ENCODE peak calls at places on chromosomes 13 and 19, in four cellular contexts. X, J, M and C are unnamed samples.

GRCh38 chr19:1258707-1259205 is 10.4 kb downstream of the MIDN start:
- DNase-seq in X (no peak), M (no peak), J (no peak), C (no peak)

GRCh38 chr19:1245884-1246816 is 2.2 kb upstream of the MIDN start:
- DNase-seq in M (no peak), J (no peak), X (no peak), C (peak)

GRCh38 chr19:46133777-46134231 is 9.3 kb upstream of the IGFL3 start:
- DNase-seq in M (no peak), X (no peak), J (no peak), C (no peak)

GRCh38 chr19:50384685-50385535 is 763 bp downstream of the POLD1 start:
- DNase-seq in X (no peak), J (no peak), M (no peak), C (no peak)

GRCh38 chr19:10226376-10227214 is 4.5 kb downstream of the S1PR2 start:
- DNase-seq in J (no peak), X (no peak), M (no peak), C (peak)

GRCh38 chr19:2711175-2711936 is 8.9 kb upstream of the GNG7 start:
- DNase-seq in M (no peak), X (no peak), J (no peak), C (no peak)

GRCh38 chr19:16363133-16363851 is 38.7 kb downstream of the KLF2 start:
- DNase-seq in M (no peak), J (no peak), X (no peak), C (no peak)

GRCh38 chr13:111278711-111279110 is 41.7 kb upstream of the TEX29 start:
- DNase-seq in J (no peak), M (no peak), X (no peak), C (no peak)

GRCh38 chr19:27774337-27774736 is 1438.6 kb downstream of the UQCRFS1 start:
- DNase-seq in M (no peak), J (no peak), X (no peak), C (no peak)

GRCh38 chr13:65584126-65584525 is 1646.0 kb downstream of the PCDH9 start:
- DNase-seq in J (no peak), X (no peak), M (no peak), C (no peak)

GRCh38 chr19:46719629-46720515 is 3.0 kb upstream of the PRKD2 start:
- DNase-seq in X (no peak), M (no peak), J (no peak), C (no peak)

GRCh38 chr19:36099166-36099785 is 11.7 kb upstream of the OVOL3 start:
- DNase-seq in M (no peak), J (no peak), X (no peak), C (no peak)

GRCh38 chr13:52169839-52170238 is 10.4 kb upstream of the NEK3 start:
- DNase-seq in M (no peak), J (no peak), X (no peak), C (no peak)

GRCh38 chr13:97359181-97360057 is 74.5 kb upstream of the RAP2A start:
- DNase-seq in J (no peak), X (peak), M (peak), C (peak)

GRCh38 chr19:19040417-19040816 is 7.0 kb downstream of the ARMC6 start:
- DNase-seq in J (no peak), X (no peak), M (no peak), C (no peak)

GRCh38 chr19:58229255-58229639 is 533 bp downstream of the ZNF544 start:
- DNase-seq in M (peak), J (no peak), X (no peak), C (peak)

GRCh38 chr19:33377586-33378475 is 4.3 kb downstream of the CEBPG start:
- DNase-seq in J (no peak), X (no peak), M (no peak), C (no peak)

GRCh38 chr19:10961763-10962536 is 1.1 kb downstream of the SMARCA4 start:
- DNase-seq in M (no peak), X (no peak), J (no peak), C (no peak)

GRCh38 chr19:8569066-8569761 is 8.0 kb downstream of the MYO1F start:
- DNase-seq in X (no peak), M (no peak), J (no peak), C (no peak)

GRCh38 chr13:95075506-95075905 is 225.7 kb downstream of the ABCC4 start:
- DNase-seq in M (no peak), X (no peak), J (no peak), C (no peak)

GRCh38 chr13:91111476-91112190 is 235.9 kb upstream of the MIR17HG start:
- DNase-seq in M (no peak), J (no peak), X (no peak), C (no peak)

GRCh38 chr19:56476671-56477428 is at the start of gene ZNF667:
- DNase-seq in J (no peak), M (peak), X (peak), C (peak)

GRCh38 chr19:49929121-49929610 is at the start of the genes ATF5 and NUP62:
- DNase-seq in M (peak), X (peak), J (no peak), C (peak)

GRCh38 chr19:40521276-40521675 is 54.5 kb downstream of the SPTBN4 start:
- DNase-seq in M (no peak), J (no peak), X (no peak), C (no peak)

GRCh38 chr19:46611791-46612190 is 10.7 kb downstream of the CALM3 start:
- DNase-seq in X (no peak), M (no peak), J (no peak), C (no peak)

GRCh38 chr13:112995395-112996091 is 26.5 kb downstream of the MCF2L start:
- DNase-seq in X (no peak), J (no peak), M (no peak), C (no peak)